ENCODE peak calls at places on chromosome 3, in eight cellular contexts. C, I, B, P, T, G, Q and K are unnamed samples.

GRCh38 chr3:123719785-123720531 is 135.1 kb upstream of the HACD2 start:
- DNase-seq in C (no peak), I (no peak), B (no peak), P (no peak), T (no peak), G (no peak), Q (peak), K (no peak)

GRCh38 chr3:121418182-121418581 is 127.6 kb downstream of the POLQ start:
- DNase-seq in C (no peak), I (no peak), B (no peak), P (no peak), T (no peak), G (no peak), Q (no peak), K (no peak)

GRCh38 chr3:153513236-153513635 is 351.2 kb downstream of the RAP2B start:
- DNase-seq in C (peak), I (no peak), B (no peak), P (no peak), T (peak), G (peak), Q (no peak), K (no peak)

GRCh38 chr3:128069271-128069670 is 17.0 kb downstream of the SEC61A1 start:
- DNase-seq in C (no peak), I (no peak), B (no peak), P (no peak), T (no peak), G (no peak), Q (no peak), K (no peak)

GRCh38 chr3:160134964-160135363 is 90.3 kb upstream of the C3orf80 start:
- DNase-seq in C (peak), I (no peak), B (no peak), P (no peak), T (peak), G (peak), Q (no peak), K (no peak)

GRCh38 chr3:51796859-51797258 is 17.8 kb upstream of the IQCF6 start:
- DNase-seq in C (no peak), I (no peak), B (no peak), P (no peak), T (no peak), G (no peak), Q (no peak), K (no peak)

GRCh38 chr3:11367116-11367781 is 95.1 kb downstream of the ATG7 start:
- DNase-seq in C (peak), I (peak), B (no peak), P (no peak), T (peak), G (peak), Q (peak), K (no peak)

GRCh38 chr3:51968175-51968681 is 974 bp upstream of the PCBP4 start:
- DNase-seq in C (no peak), I (no peak), B (no peak), P (no peak), T (peak), G (no peak), Q (peak), K (no peak)

GRCh38 chr3:184710870-184711365 is 946 bp downstream of the MAGEF1 start:
- DNase-seq in C (no peak), I (no peak), B (peak), P (peak), T (peak), G (peak), Q (no peak), K (no peak)

GRCh38 chr3:8481380-8481779 is 20.2 kb upstream of the LMCD1 start:
- DNase-seq in C (no peak), I (no peak), B (no peak), P (no peak), T (peak), G (no peak), Q (no peak), K (no peak)

GRCh38 chr3:191901746-191902145 is 440.8 kb downstream of the PYDC2 start:
- DNase-seq in C (peak), I (no peak), B (no peak), P (no peak), T (no peak), G (peak), Q (no peak), K (no peak)

GRCh38 chr3:173395412-173396181 is 1.9 kb upstream of the NLGN1 start:
- DNase-seq in C (peak), I (peak), B (peak), P (peak), T (peak), G (peak), Q (peak), K (no peak)

GRCh38 chr3:52983336-52983807 is 62.5 kb downstream of the SFMBT1 start:
- DNase-seq in C (no peak), I (no peak), B (peak), P (no peak), T (no peak), G (no peak), Q (no peak), K (no peak)

GRCh38 chr3:170233532-170233931 is 11.3 kb downstream of the PRKCI start:
- DNase-seq in C (peak), I (peak), B (no peak), P (no peak), T (peak), G (peak), Q (no peak), K (no peak)

GRCh38 chr3:41808152-41808551 is 153.8 kb downstream of the ULK4 start:
- DNase-seq in C (peak), I (peak), B (no peak), P (peak), T (peak), G (peak), Q (no peak), K (no peak)

GRCh38 chr3:146148468-146148931 is 12.5 kb downstream of the PLOD2 start:
- DNase-seq in C (peak), I (no peak), B (no peak), P (no peak), T (peak), G (peak), Q (no peak), K (no peak)

GRCh38 chr3:170267793-170268192 is 45.6 kb downstream of the PRKCI start:
- DNase-seq in C (no peak), I (no peak), B (no peak), P (no peak), T (no peak), G (no peak), Q (no peak), K (no peak)